ENCODE peak calls at places on chromosomes 3 and 15, in six cellular contexts. One of them, this sample, is unnamed.

GRCh38 chr3:125622381-125622788 is 27.1 kb upstream of the OSBPL11 start:
- DNase-seq in esophagus squamous epithelium: no peak
- DNase-seq in pancreas: no peak
- DNase-seq in brain microvascular endothelial cell: no peak
- DNase-seq in sigmoid colon: peak; percentile 92
- DNase-seq in left ventricle myocardium inferior: peak; percentile 69
- DNase-seq in this sample: no peak

GRCh38 chr3:24508423-24508839 is 13.8 kb upstream of the THRB start:
- DNase-seq in esophagus squamous epithelium: no peak
- DNase-seq in pancreas: no peak
- DNase-seq in brain microvascular endothelial cell: no peak
- DNase-seq in sigmoid colon: no peak
- DNase-seq in left ventricle myocardium inferior: no peak
- DNase-seq in this sample: peak; percentile 41

GRCh38 chr15:64911317-64912186 is at the start of gene ANKDD1A:
- DNase-seq in esophagus squamous epithelium: no peak
- DNase-seq in pancreas: peak; percentile 83
- DNase-seq in brain microvascular endothelial cell: no peak
- DNase-seq in sigmoid colon: peak; percentile 85
- DNase-seq in left ventricle myocardium inferior: peak; percentile 74
- DNase-seq in this sample: peak; percentile 26

GRCh38 chr3:59299561-59299960 is 249.7 kb upstream of the CFAP20DC start:
- DNase-seq in esophagus squamous epithelium: no peak
- DNase-seq in pancreas: no peak
- DNase-seq in brain microvascular endothelial cell: no peak
- DNase-seq in sigmoid colon: no peak
- DNase-seq in left ventricle myocardium inferior: no peak
- DNase-seq in this sample: no peak

GRCh38 chr3:32140943-32141342 is 34.5 kb downstream of the GPD1L start:
- DNase-seq in esophagus squamous epithelium: no peak
- DNase-seq in pancreas: no peak
- DNase-seq in brain microvascular endothelial cell: peak; percentile 16
- DNase-seq in sigmoid colon: no peak
- DNase-seq in left ventricle myocardium inferior: no peak
- DNase-seq in this sample: no peak

GRCh38 chr3:17443142-17443541 is 299.3 kb downstream of the TBC1D5 start:
- DNase-seq in esophagus squamous epithelium: no peak
- DNase-seq in pancreas: no peak
- DNase-seq in brain microvascular endothelial cell: no peak
- DNase-seq in sigmoid colon: no peak
- DNase-seq in left ventricle myocardium inferior: no peak
- DNase-seq in this sample: no peak

GRCh38 chr15:84961707-84962106 is 19.9 kb upstream of the PDE8A start:
- DNase-seq in esophagus squamous epithelium: no peak
- DNase-seq in pancreas: no peak
- DNase-seq in brain microvascular endothelial cell: no peak
- DNase-seq in sigmoid colon: no peak
- DNase-seq in left ventricle myocardium inferior: no peak
- DNase-seq in this sample: no peak

GRCh38 chr3:115758076-115758763 is 134.9 kb downstream of the GAP43 start:
- DNase-seq in esophagus squamous epithelium: no peak
- DNase-seq in pancreas: no peak
- DNase-seq in brain microvascular endothelial cell: peak; percentile 2
- DNase-seq in sigmoid colon: no peak
- DNase-seq in left ventricle myocardium inferior: no peak
- DNase-seq in this sample: no peak

GRCh38 chr15:22232675-22233074 is 152.3 kb downstream of the OR4M2 start:
- DNase-seq in esophagus squamous epithelium: no peak
- DNase-seq in pancreas: no peak
- DNase-seq in brain microvascular endothelial cell: no peak
- DNase-seq in sigmoid colon: no peak
- DNase-seq in left ventricle myocardium inferior: no peak
- DNase-seq in this sample: no peak

GRCh38 chr3:185423178-185423577 is 60.2 kb downstream of the MAP3K13 start:
- DNase-seq in esophagus squamous epithelium: no peak
- DNase-seq in pancreas: no peak
- DNase-seq in brain microvascular endothelial cell: peak; percentile 29
- DNase-seq in sigmoid colon: no peak
- DNase-seq in left ventricle myocardium inferior: no peak
- DNase-seq in this sample: no peak

GRCh38 chr15:60616628-60617027 is 137.7 kb upstream of the ICE2 start:
- DNase-seq in esophagus squamous epithelium: no peak
- DNase-seq in pancreas: no peak
- DNase-seq in brain microvascular endothelial cell: no peak
- DNase-seq in sigmoid colon: no peak
- DNase-seq in left ventricle myocardium inferior: no peak
- DNase-seq in this sample: no peak

GRCh38 chr15:73924258-73924921 is 1.9 kb upstream of the LOXL1 start:
- DNase-seq in esophagus squamous epithelium: no peak
- DNase-seq in pancreas: peak; percentile 49
- DNase-seq in brain microvascular endothelial cell: peak; percentile 62
- DNase-seq in sigmoid colon: no peak
- DNase-seq in left ventricle myocardium inferior: peak; percentile 31
- DNase-seq in this sample: peak; percentile 90

GRCh38 chr3:30426319-30426993 is 179.9 kb upstream of the TGFBR2 start:
- DNase-seq in esophagus squamous epithelium: no peak
- DNase-seq in pancreas: no peak
- DNase-seq in brain microvascular endothelial cell: peak; percentile 71
- DNase-seq in sigmoid colon: peak; percentile 91
- DNase-seq in left ventricle myocardium inferior: peak; percentile 68
- DNase-seq in this sample: peak; percentile 78

GRCh38 chr3:100609305-100609704 is at the start of gene ADGRG7:
- DNase-seq in esophagus squamous epithelium: no peak
- DNase-seq in pancreas: no peak
- DNase-seq in brain microvascular endothelial cell: no peak
- DNase-seq in sigmoid colon: no peak
- DNase-seq in left ventricle myocardium inferior: no peak
- DNase-seq in this sample: no peak

GRCh38 chr15:66066439-66066838 is 187.1 kb downstream of the MEGF11 start:
- DNase-seq in esophagus squamous epithelium: no peak
- DNase-seq in pancreas: no peak
- DNase-seq in brain microvascular endothelial cell: no peak
- DNase-seq in sigmoid colon: peak; percentile 45
- DNase-seq in left ventricle myocardium inferior: no peak
- DNase-seq in this sample: no peak

GRCh38 chr3:38645601-38646000 is 3.9 kb downstream of the SCN5A start:
- DNase-seq in esophagus squamous epithelium: no peak
- DNase-seq in pancreas: no peak
- DNase-seq in brain microvascular endothelial cell: no peak
- DNase-seq in sigmoid colon: peak; percentile 41
- DNase-seq in left ventricle myocardium inferior: peak; percentile 66
- DNase-seq in this sample: no peak

GRCh38 chr3:52153389-52154096 is 680 bp downstream of the POC1A start:
- DNase-seq in esophagus squamous epithelium: no peak
- DNase-seq in pancreas: no peak
- DNase-seq in brain microvascular endothelial cell: peak; percentile 2
- DNase-seq in sigmoid colon: no peak
- DNase-seq in left ventricle myocardium inferior: no peak
- DNase-seq in this sample: no peak

GRCh38 chr3:58051196-58051595 is 43.0 kb downstream of the FLNB start:
- DNase-seq in esophagus squamous epithelium: no peak
- DNase-seq in pancreas: no peak
- DNase-seq in brain microvascular endothelial cell: peak; percentile 76
- DNase-seq in sigmoid colon: peak; percentile 77
- DNase-seq in left ventricle myocardium inferior: no peak
- DNase-seq in this sample: peak; percentile 82

GRCh38 chr3:9387322-9387655 is 10.1 kb upstream of the SETD5 start:
- DNase-seq in esophagus squamous epithelium: no peak
- DNase-seq in pancreas: no peak
- DNase-seq in brain microvascular endothelial cell: no peak
- DNase-seq in sigmoid colon: no peak
- DNase-seq in left ventricle myocardium inferior: no peak
- DNase-seq in this sample: no peak

GRCh38 chr3:117910820-117911524 is 1123.7 kb downstream of the IGSF11 start:
- DNase-seq in esophagus squamous epithelium: no peak
- DNase-seq in pancreas: no peak
- DNase-seq in brain microvascular endothelial cell: no peak
- DNase-seq in sigmoid colon: no peak
- DNase-seq in left ventricle myocardium inferior: no peak
- DNase-seq in this sample: no peak

GRCh38 chr3:78907367-78907766 is 860.4 kb downstream of the ROBO1 start:
- DNase-seq in esophagus squamous epithelium: no peak
- DNase-seq in pancreas: no peak
- DNase-seq in brain microvascular endothelial cell: peak; percentile 39
- DNase-seq in sigmoid colon: no peak
- DNase-seq in left ventricle myocardium inferior: no peak
- DNase-seq in this sample: no peak

GRCh38 chr3:175342196-175342595 is 483.1 kb downstream of the NAALADL2 start:
- DNase-seq in esophagus squamous epithelium: no peak
- DNase-seq in pancreas: no peak
- DNase-seq in brain microvascular endothelial cell: peak; percentile 12
- DNase-seq in sigmoid colon: no peak
- DNase-seq in left ventricle myocardium inferior: no peak
- DNase-seq in this sample: no peak

GRCh38 chr3:170746175-170746942 is 123.6 kb downstream of the RPL22L1 start:
- DNase-seq in esophagus squamous epithelium: no peak
- DNase-seq in pancreas: no peak
- DNase-seq in brain microvascular endothelial cell: no peak
- DNase-seq in sigmoid colon: no peak
- DNase-seq in left ventricle myocardium inferior: no peak
- DNase-seq in this sample: no peak

GRCh38 chr3:137588871-137589270 is 175.2 kb upstream of the SOX14 start:
- DNase-seq in esophagus squamous epithelium: no peak
- DNase-seq in pancreas: no peak
- DNase-seq in brain microvascular endothelial cell: no peak
- DNase-seq in sigmoid colon: no peak
- DNase-seq in left ventricle myocardium inferior: no peak
- DNase-seq in this sample: no peak

GRCh38 chr3:72836923-72837322 is 11.3 kb downstream of the SHQ1 start:
- DNase-seq in esophagus squamous epithelium: no peak
- DNase-seq in pancreas: peak; percentile 74
- DNase-seq in brain microvascular endothelial cell: no peak
- DNase-seq in sigmoid colon: peak; percentile 91
- DNase-seq in left ventricle myocardium inferior: peak; percentile 80
- DNase-seq in this sample: peak; percentile 46

GRCh38 chr15:63595688-63596087 is 1.5 kb upstream of the FBXL22 start:
- DNase-seq in esophagus squamous epithelium: no peak
- DNase-seq in pancreas: no peak
- DNase-seq in brain microvascular endothelial cell: no peak
- DNase-seq in sigmoid colon: no peak
- DNase-seq in left ventricle myocardium inferior: no peak
- DNase-seq in this sample: no peak
- H3K4me3 ChIP-seq in esophagus squamous epithelium: no peak overlapping the region
- H3K4me3 ChIP-seq in pancreas: no peak overlapping the region
- H3K4me3 ChIP-seq in brain microvascular endothelial cell: no peak overlapping the region
- H3K4me3 ChIP-seq in sigmoid colon: no peak overlapping the region
- H3K4me3 ChIP-seq in left ventricle myocardium inferior: no peak overlapping the region
- H3K4me3 ChIP-seq in this sample: no peak overlapping the region

DNA sequence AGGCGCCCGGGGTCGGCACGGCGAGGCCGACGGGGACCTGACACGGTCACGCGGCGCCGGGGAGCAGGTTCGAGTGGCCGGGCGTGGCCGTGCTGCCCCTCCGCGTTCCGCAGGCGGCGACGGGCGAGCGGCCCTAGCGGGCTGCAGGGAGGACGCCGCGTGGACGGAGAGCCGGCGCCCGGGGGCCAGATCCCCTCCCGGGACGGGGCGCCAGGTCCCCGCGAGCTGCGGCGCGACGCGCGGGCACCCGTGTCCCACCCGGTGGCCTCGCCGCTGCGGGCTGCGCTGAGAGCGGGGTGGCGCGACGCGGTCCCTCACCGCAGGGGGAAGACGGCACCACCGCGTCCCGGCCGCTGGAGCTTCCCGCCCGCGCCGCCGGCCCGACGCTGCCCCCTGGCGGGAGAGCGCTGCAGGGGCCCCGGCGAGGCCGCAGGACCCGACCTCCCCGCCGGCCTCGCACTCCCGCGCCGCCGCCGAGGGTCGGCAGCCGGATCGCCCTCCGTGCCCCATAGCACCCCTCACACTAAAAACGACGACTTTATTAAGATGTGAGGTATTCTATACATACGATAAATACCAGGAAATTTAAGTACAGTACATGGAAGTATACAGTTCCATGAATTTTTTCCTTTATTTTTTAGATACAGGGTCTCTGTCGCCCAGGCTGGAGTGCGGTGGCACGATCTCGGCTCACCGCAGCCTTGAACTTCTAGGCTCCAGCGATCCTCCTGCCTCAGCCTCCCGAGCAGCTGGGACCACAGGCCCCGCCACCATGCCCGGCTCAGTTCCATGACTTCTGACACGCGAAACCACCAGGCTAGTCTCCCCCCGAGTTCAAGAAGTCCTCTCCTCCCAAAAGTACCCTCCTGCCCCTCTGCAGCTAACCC is 1.3 kb upstream of the PIGZ start:
- DNase-seq in esophagus squamous epithelium: no peak
- DNase-seq in pancreas: peak; percentile 91
- DNase-seq in brain microvascular endothelial cell: no peak
- DNase-seq in sigmoid colon: no peak
- DNase-seq in left ventricle myocardium inferior: peak; percentile 60
- DNase-seq in this sample: peak; percentile 29
- H3K4me3 ChIP-seq in esophagus squamous epithelium: peak overlapping the region; percentile 96
- H3K4me3 ChIP-seq in pancreas: peak overlapping the region; percentile 83
- H3K4me3 ChIP-seq in brain microvascular endothelial cell: peak overlapping the region; percentile 60
- H3K4me3 ChIP-seq in sigmoid colon: peak overlapping the region; percentile 74
- H3K4me3 ChIP-seq in left ventricle myocardium inferior: peak overlapping the region; percentile 94
- H3K4me3 ChIP-seq in this sample: peak overlapping the region; percentile 47

DNA sequence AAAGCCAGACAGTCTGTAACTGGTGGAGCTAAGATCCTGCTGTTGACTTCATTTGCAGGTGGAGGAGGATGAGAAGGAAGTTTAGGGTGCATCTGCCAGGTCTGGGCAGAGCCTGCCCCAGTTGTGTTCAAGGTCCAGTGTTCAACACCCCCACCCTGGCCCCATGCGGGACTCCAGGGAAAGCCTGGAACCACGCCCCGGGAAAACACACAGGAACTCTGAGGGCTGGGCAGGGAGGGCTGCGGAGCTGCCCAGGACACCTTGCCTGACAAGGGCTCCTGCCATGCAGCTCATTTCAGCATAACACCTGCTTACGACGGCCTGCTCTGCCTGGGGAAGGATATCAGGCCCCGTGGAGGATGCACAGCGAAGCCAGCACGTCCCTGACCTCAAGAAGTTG is 286.3 kb downstream of the XXYLT1 start:
- DNase-seq in esophagus squamous epithelium: no peak
- DNase-seq in pancreas: no peak
- DNase-seq in brain microvascular endothelial cell: no peak
- DNase-seq in sigmoid colon: no peak
- DNase-seq in left ventricle myocardium inferior: no peak
- DNase-seq in this sample: no peak
- H3K4me3 ChIP-seq in esophagus squamous epithelium: peak overlapping the region; percentile 56
- H3K4me3 ChIP-seq in pancreas: no peak overlapping the region
- H3K4me3 ChIP-seq in brain microvascular endothelial cell: peak overlapping the region; percentile 37
- H3K4me3 ChIP-seq in sigmoid colon: peak overlapping the region; percentile 29
- H3K4me3 ChIP-seq in left ventricle myocardium inferior: peak overlapping the region; percentile 48
- H3K4me3 ChIP-seq in this sample: no peak overlapping the region

DNA sequence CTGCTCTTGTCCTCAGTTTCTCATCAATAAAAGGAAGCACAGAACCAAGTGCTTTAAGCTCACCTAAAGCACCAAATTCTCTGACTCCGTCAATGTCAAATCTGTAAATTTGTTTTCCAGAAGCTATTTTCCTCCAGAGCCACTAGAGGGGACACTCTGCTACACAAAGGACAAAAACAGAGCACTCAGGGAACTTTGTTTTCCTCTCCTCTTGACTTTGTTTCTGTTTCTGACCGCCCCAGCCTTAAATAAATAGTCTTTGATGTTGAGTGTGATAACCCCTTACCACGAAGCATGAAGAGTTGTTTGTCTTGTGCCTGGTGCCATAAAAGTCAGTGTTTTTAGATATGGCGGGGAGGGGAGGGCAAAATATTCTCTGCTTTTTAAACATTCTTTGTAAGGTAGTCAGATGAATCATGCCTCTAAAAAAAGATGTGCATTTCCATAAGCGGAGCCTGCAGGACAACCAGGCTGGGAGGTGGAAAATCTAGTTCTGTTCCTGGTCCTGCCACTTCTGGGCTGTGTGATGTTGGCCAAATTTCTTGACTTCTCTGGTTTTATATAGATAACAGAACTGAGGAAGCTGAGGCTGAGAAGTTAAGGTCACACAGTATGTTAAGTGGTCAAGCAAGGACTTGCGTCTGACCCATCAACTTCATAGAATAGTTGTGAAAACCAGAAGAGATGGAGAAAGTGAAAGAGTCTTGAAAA is 7.3 kb upstream of the ZBTB38 start:
- DNase-seq in esophagus squamous epithelium: no peak
- DNase-seq in pancreas: no peak
- DNase-seq in brain microvascular endothelial cell: peak; percentile 96
- DNase-seq in sigmoid colon: no peak
- DNase-seq in left ventricle myocardium inferior: no peak
- DNase-seq in this sample: peak; percentile 93
- H3K4me3 ChIP-seq in esophagus squamous epithelium: peak overlapping the region; percentile 42
- H3K4me3 ChIP-seq in pancreas: no peak overlapping the region
- H3K4me3 ChIP-seq in brain microvascular endothelial cell: no peak overlapping the region
- H3K4me3 ChIP-seq in sigmoid colon: peak overlapping the region; percentile 28
- H3K4me3 ChIP-seq in left ventricle myocardium inferior: peak overlapping the region; percentile 39
- H3K4me3 ChIP-seq in this sample: no peak overlapping the region

This sample was measured in astrocyte of the spinal cord.